ENCODE peak calls at places on chromosomes 2 and 18, in eight cellular contexts. One of them, this sample, is unnamed.

GRCh38 chr2:171172980-171173542 is 12.4 kb upstream of the TLK1 start:
- DNase-seq in neural progenitor cell: no peak
- DNase-seq in endothelial cell: no peak
- DNase-seq in WTC11: no peak
- DNase-seq in IMR-90: peak
- DNase-seq in glutamatergic neuron: no peak
- DNase-seq in astrocyte of the spinal cord: no peak
- DNase-seq in fibroblast of the aortic adventitia: no peak
- DNase-seq in this sample: no peak

GRCh38 chr2:199458017-199458805 is 472 bp upstream of the SATB2 start:
- DNase-seq in neural progenitor cell: peak
- DNase-seq in endothelial cell: peak
- DNase-seq in WTC11: peak
- DNase-seq in IMR-90: no peak
- DNase-seq in glutamatergic neuron: peak
- DNase-seq in astrocyte of the spinal cord: no peak
- DNase-seq in fibroblast of the aortic adventitia: no peak
- DNase-seq in this sample: peak

GRCh38 chr2:60708630-60709320 is 47.3 kb upstream of the PAPOLG start:
- DNase-seq in neural progenitor cell: no peak
- DNase-seq in endothelial cell: no peak
- DNase-seq in WTC11: no peak
- DNase-seq in IMR-90: no peak
- DNase-seq in glutamatergic neuron: no peak
- DNase-seq in astrocyte of the spinal cord: no peak
- DNase-seq in fibroblast of the aortic adventitia: no peak
- DNase-seq in this sample: no peak

GRCh38 chr2:26011990-26012856 is 21.7 kb upstream of the RAB10 start:
- DNase-seq in neural progenitor cell: peak
- DNase-seq in endothelial cell: no peak
- DNase-seq in WTC11: no peak
- DNase-seq in IMR-90: peak
- DNase-seq in glutamatergic neuron: no peak
- DNase-seq in astrocyte of the spinal cord: peak
- DNase-seq in fibroblast of the aortic adventitia: peak
- DNase-seq in this sample: no peak

GRCh38 chr18:59593291-59593717 is 103.9 kb downstream of the CCBE1 start:
- DNase-seq in neural progenitor cell: no peak
- DNase-seq in endothelial cell: no peak
- DNase-seq in WTC11: no peak
- DNase-seq in IMR-90: peak
- DNase-seq in glutamatergic neuron: no peak
- DNase-seq in astrocyte of the spinal cord: peak
- DNase-seq in fibroblast of the aortic adventitia: peak
- DNase-seq in this sample: no peak

GRCh38 chr18:28584726-28585125 is 407.8 kb upstream of the CDH2 start:
- DNase-seq in neural progenitor cell: peak
- DNase-seq in endothelial cell: no peak
- DNase-seq in WTC11: peak
- DNase-seq in IMR-90: peak
- DNase-seq in glutamatergic neuron: no peak
- DNase-seq in astrocyte of the spinal cord: peak
- DNase-seq in fibroblast of the aortic adventitia: peak
- DNase-seq in this sample: peak

GRCh38 chr2:39325966-39326365 is 82.2 kb upstream of the CDKL4 start:
- DNase-seq in neural progenitor cell: no peak
- DNase-seq in endothelial cell: no peak
- DNase-seq in WTC11: no peak
- DNase-seq in IMR-90: peak
- DNase-seq in glutamatergic neuron: no peak
- DNase-seq in astrocyte of the spinal cord: peak
- DNase-seq in fibroblast of the aortic adventitia: no peak
- DNase-seq in this sample: no peak

GRCh38 chr2:63764630-63765029 is 77.1 kb upstream of the UGP2 start:
- DNase-seq in neural progenitor cell: no peak
- DNase-seq in endothelial cell: no peak
- DNase-seq in WTC11: no peak
- DNase-seq in IMR-90: no peak
- DNase-seq in glutamatergic neuron: no peak
- DNase-seq in astrocyte of the spinal cord: no peak
- DNase-seq in fibroblast of the aortic adventitia: peak
- DNase-seq in this sample: no peak

GRCh38 chr2:225090746-225091145 is 48.5 kb upstream of the DOCK10 start:
- DNase-seq in neural progenitor cell: no peak
- DNase-seq in endothelial cell: no peak
- DNase-seq in WTC11: no peak
- DNase-seq in IMR-90: peak
- DNase-seq in glutamatergic neuron: no peak
- DNase-seq in astrocyte of the spinal cord: peak
- DNase-seq in fibroblast of the aortic adventitia: no peak
- DNase-seq in this sample: no peak

GRCh38 chr2:26585966-26586365 is 55.2 kb downstream of the CIB4 start:
- DNase-seq in neural progenitor cell: no peak
- DNase-seq in endothelial cell: no peak
- DNase-seq in WTC11: peak
- DNase-seq in IMR-90: no peak
- DNase-seq in glutamatergic neuron: peak
- DNase-seq in astrocyte of the spinal cord: no peak
- DNase-seq in fibroblast of the aortic adventitia: no peak
- DNase-seq in this sample: no peak

GRCh38 chr18:1050012-1050657 is 145.5 kb downstream of the ADCYAP1 start:
- DNase-seq in neural progenitor cell: no peak
- DNase-seq in endothelial cell: no peak
- DNase-seq in WTC11: no peak
- DNase-seq in IMR-90: no peak
- DNase-seq in glutamatergic neuron: no peak
- DNase-seq in astrocyte of the spinal cord: no peak
- DNase-seq in fibroblast of the aortic adventitia: peak
- DNase-seq in this sample: no peak

GRCh38 chr18:70197042-70197441 is 8.4 kb downstream of the RTTN start:
- DNase-seq in neural progenitor cell: no peak
- DNase-seq in endothelial cell: no peak
- DNase-seq in WTC11: no peak
- DNase-seq in IMR-90: peak
- DNase-seq in glutamatergic neuron: no peak
- DNase-seq in astrocyte of the spinal cord: no peak
- DNase-seq in fibroblast of the aortic adventitia: no peak
- DNase-seq in this sample: no peak

GRCh38 chr2:75602724-75603342 is 42.1 kb upstream of the EVA1A start:
- DNase-seq in neural progenitor cell: no peak
- DNase-seq in endothelial cell: no peak
- DNase-seq in WTC11: no peak
- DNase-seq in IMR-90: peak
- DNase-seq in glutamatergic neuron: no peak
- DNase-seq in astrocyte of the spinal cord: peak
- DNase-seq in fibroblast of the aortic adventitia: peak
- DNase-seq in this sample: no peak

GRCh38 chr2:154452906-154453493 is 245.5 kb upstream of the KCNJ3 start:
- DNase-seq in neural progenitor cell: no peak
- DNase-seq in endothelial cell: no peak
- DNase-seq in WTC11: no peak
- DNase-seq in IMR-90: no peak
- DNase-seq in glutamatergic neuron: no peak
- DNase-seq in astrocyte of the spinal cord: peak
- DNase-seq in fibroblast of the aortic adventitia: peak
- DNase-seq in this sample: no peak

GRCh38 chr18:12159446-12159845 is 65.8 kb downstream of the ANKRD62 start:
- DNase-seq in neural progenitor cell: no peak
- DNase-seq in endothelial cell: no peak
- DNase-seq in WTC11: no peak
- DNase-seq in IMR-90: peak
- DNase-seq in glutamatergic neuron: no peak
- DNase-seq in astrocyte of the spinal cord: peak
- DNase-seq in fibroblast of the aortic adventitia: no peak
- DNase-seq in this sample: no peak

GRCh38 chr2:65016789-65017188 is 27.6 kb downstream of the SLC1A4 start:
- DNase-seq in neural progenitor cell: no peak
- DNase-seq in endothelial cell: no peak
- DNase-seq in WTC11: no peak
- DNase-seq in IMR-90: no peak
- DNase-seq in glutamatergic neuron: no peak
- DNase-seq in astrocyte of the spinal cord: no peak
- DNase-seq in fibroblast of the aortic adventitia: no peak
- DNase-seq in this sample: no peak

GRCh38 chr2:188475945-188476344 is 184.3 kb downstream of the GULP1 start:
- DNase-seq in neural progenitor cell: no peak
- DNase-seq in endothelial cell: no peak
- DNase-seq in WTC11: no peak
- DNase-seq in IMR-90: peak
- DNase-seq in glutamatergic neuron: no peak
- DNase-seq in astrocyte of the spinal cord: peak
- DNase-seq in fibroblast of the aortic adventitia: peak
- DNase-seq in this sample: no peak

GRCh38 chr2:56118474-56118873 is 65.3 kb upstream of the CCDC85A start:
- DNase-seq in neural progenitor cell: no peak
- DNase-seq in endothelial cell: peak
- DNase-seq in WTC11: no peak
- DNase-seq in IMR-90: no peak
- DNase-seq in glutamatergic neuron: peak
- DNase-seq in astrocyte of the spinal cord: no peak
- DNase-seq in fibroblast of the aortic adventitia: no peak
- DNase-seq in this sample: no peak

GRCh38 chr2:144464730-144465129 is 55.2 kb downstream of the ZEB2 start:
- DNase-seq in neural progenitor cell: no peak
- DNase-seq in endothelial cell: no peak
- DNase-seq in WTC11: no peak
- DNase-seq in IMR-90: no peak
- DNase-seq in glutamatergic neuron: no peak
- DNase-seq in astrocyte of the spinal cord: no peak
- DNase-seq in fibroblast of the aortic adventitia: no peak
- DNase-seq in this sample: no peak

GRCh38 chr2:127829845-127830246 is 18.9 kb upstream of the WDR33 start:
- DNase-seq in neural progenitor cell: no peak
- DNase-seq in endothelial cell: no peak
- DNase-seq in WTC11: peak
- DNase-seq in IMR-90: no peak
- DNase-seq in glutamatergic neuron: no peak
- DNase-seq in astrocyte of the spinal cord: no peak
- DNase-seq in fibroblast of the aortic adventitia: no peak
- DNase-seq in this sample: no peak

GRCh38 chr18:49757513-49758262 is 55.6 kb downstream of the ACAA2 start:
- DNase-seq in neural progenitor cell: peak
- DNase-seq in endothelial cell: no peak
- DNase-seq in WTC11: peak
- DNase-seq in IMR-90: no peak
- DNase-seq in glutamatergic neuron: peak
- DNase-seq in astrocyte of the spinal cord: no peak
- DNase-seq in fibroblast of the aortic adventitia: no peak
- DNase-seq in this sample: no peak

DNA sequence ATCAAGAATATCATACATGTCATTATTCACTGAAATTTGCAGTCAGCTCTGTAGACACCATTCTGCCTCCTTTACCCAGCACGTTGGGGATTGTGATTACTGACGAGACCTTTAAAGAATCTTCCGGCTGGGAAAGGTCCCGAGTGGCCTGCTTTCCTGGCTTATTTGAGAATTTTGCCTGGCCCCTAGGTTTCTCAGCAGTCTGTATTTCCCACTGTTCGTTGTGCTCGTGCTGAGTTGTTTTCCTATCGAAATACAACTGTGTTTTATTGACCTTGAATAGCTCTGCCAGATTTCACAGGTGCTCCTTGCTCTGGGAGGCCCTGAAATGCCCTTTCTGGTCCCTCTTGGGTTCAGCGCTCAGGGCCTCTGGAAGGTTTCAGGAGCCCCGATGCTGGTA is 94.9 kb downstream of the AGAP1 start:
- DNase-seq in neural progenitor cell: no peak
- DNase-seq in endothelial cell: no peak
- DNase-seq in WTC11: no peak
- DNase-seq in IMR-90: no peak
- DNase-seq in glutamatergic neuron: no peak
- DNase-seq in astrocyte of the spinal cord: no peak
- DNase-seq in fibroblast of the aortic adventitia: no peak
- DNase-seq in this sample: no peak
- TF ChIP-seq CTCF in neural progenitor cell: no peak
- TF ChIP-seq CTCF in endothelial cell: no peak
- TF ChIP-seq CTCF in WTC11: no peak
- TF ChIP-seq CTCF in IMR-90: no peak
- TF ChIP-seq CTCF in glutamatergic neuron: no peak
- TF ChIP-seq CTCF in astrocyte of the spinal cord: no peak
- TF ChIP-seq CTCF in fibroblast of the aortic adventitia: no peak
- TF ChIP-seq CTCF in this sample: no peak

DNA sequence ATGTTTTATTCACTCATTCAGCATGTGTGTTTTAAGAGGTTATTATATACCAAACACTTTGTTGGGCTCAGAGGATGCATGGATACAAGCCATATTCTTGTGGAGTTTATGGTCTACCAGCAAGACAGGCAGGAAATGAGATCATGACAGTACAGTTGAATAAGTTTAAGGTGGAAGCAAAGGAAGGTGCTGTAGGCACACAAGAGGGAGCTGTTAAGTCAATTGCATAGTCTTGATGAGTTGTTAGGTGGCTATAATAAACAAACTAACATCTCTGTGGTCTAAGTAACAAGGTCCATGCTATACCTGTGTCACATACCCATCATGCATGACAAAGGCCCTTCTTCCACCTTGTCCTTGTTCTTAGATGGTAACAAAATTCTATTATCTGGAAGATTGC is 538.3 kb downstream of the CNTNAP5 start:
- DNase-seq in neural progenitor cell: no peak
- DNase-seq in endothelial cell: no peak
- DNase-seq in WTC11: no peak
- DNase-seq in IMR-90: no peak
- DNase-seq in glutamatergic neuron: no peak
- DNase-seq in astrocyte of the spinal cord: no peak
- DNase-seq in fibroblast of the aortic adventitia: no peak
- DNase-seq in this sample: no peak
- TF ChIP-seq CTCF in neural progenitor cell: no peak
- TF ChIP-seq CTCF in endothelial cell: no peak
- TF ChIP-seq CTCF in WTC11: no peak
- TF ChIP-seq CTCF in IMR-90: no peak
- TF ChIP-seq CTCF in glutamatergic neuron: no peak
- TF ChIP-seq CTCF in astrocyte of the spinal cord: no peak
- TF ChIP-seq CTCF in fibroblast of the aortic adventitia: no peak
- TF ChIP-seq CTCF in this sample: no peak

DNA sequence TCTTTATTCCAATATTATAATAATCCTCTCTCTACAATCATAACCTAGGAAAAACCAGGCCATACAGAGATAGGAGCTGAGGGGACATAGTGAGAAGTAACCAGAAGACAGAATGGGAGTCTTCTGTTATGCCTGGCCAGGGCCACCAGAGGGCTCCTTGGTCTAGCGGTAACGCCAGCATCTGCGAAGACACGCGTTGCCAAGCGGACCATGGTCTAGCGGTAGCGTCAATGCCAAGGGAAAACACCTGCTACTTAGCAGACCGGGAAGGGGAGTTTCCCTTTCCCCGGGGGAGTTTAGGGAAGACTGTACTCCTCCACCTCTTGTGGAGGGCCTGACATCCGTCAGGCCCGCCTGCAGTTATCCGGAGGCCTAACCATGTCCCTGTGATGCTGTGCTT is 36.6 kb downstream of the ARL6IP6 start:
- DNase-seq in neural progenitor cell: peak
- DNase-seq in endothelial cell: peak
- DNase-seq in WTC11: peak
- DNase-seq in IMR-90: no peak
- DNase-seq in glutamatergic neuron: peak
- DNase-seq in astrocyte of the spinal cord: no peak
- DNase-seq in fibroblast of the aortic adventitia: peak
- DNase-seq in this sample: peak
- TF ChIP-seq CTCF in neural progenitor cell: peak
- TF ChIP-seq CTCF in endothelial cell: peak
- TF ChIP-seq CTCF in WTC11: peak
- TF ChIP-seq CTCF in IMR-90: no peak
- TF ChIP-seq CTCF in glutamatergic neuron: peak
- TF ChIP-seq CTCF in astrocyte of the spinal cord: peak
- TF ChIP-seq CTCF in fibroblast of the aortic adventitia: peak
- TF ChIP-seq CTCF in this sample: peak

GRCh38 chr18:34976899-34977786 is 64.1 kb upstream of the MAPRE2 start:
- DNase-seq in neural progenitor cell: peak
- DNase-seq in endothelial cell: peak
- DNase-seq in WTC11: peak
- DNase-seq in IMR-90: peak
- DNase-seq in glutamatergic neuron: peak
- DNase-seq in astrocyte of the spinal cord: no peak
- DNase-seq in fibroblast of the aortic adventitia: no peak
- DNase-seq in this sample: peak
- TF ChIP-seq CTCF in neural progenitor cell: no peak
- TF ChIP-seq CTCF in endothelial cell: no peak
- TF ChIP-seq CTCF in WTC11: no peak
- TF ChIP-seq CTCF in IMR-90: no peak
- TF ChIP-seq CTCF in glutamatergic neuron: no peak
- TF ChIP-seq CTCF in astrocyte of the spinal cord: no peak
- TF ChIP-seq CTCF in fibroblast of the aortic adventitia: no peak
- TF ChIP-seq CTCF in this sample: no peak

This sample was measured in nephron progenitor cell.